ENCODE peak calls at places on chromosomes 16 and 17, in eight cellular contexts. One of them, this sample, is unnamed.

GRCh38 chr17:78873519-78874340 is 29.3 kb downstream of the CEP295NL start:
- DNase-seq in astrocyte of the spinal cord: peak; percentile 82
- DNase-seq in lung: no peak
- DNase-seq in activated CD4-positive, alpha-beta T cell treated with anti-CD3 and anti-CD28 coated beads, Interleukin-2, amount 10 ng/mL, durations not matched to agents 24 days and 14 days: no peak
- DNase-seq in amygdala: peak; percentile 50
- DNase-seq in BE2C: no peak
- DNase-seq in HFF-Myc: peak; percentile 56
- DNase-seq in Ammon's horn: peak; percentile 84
- DNase-seq in this sample: no peak

GRCh38 chr17:50355701-50356341 is 9.9 kb downstream of the XYLT2 start:
- DNase-seq in astrocyte of the spinal cord: no peak
- DNase-seq in lung: no peak
- DNase-seq in activated CD4-positive, alpha-beta T cell treated with anti-CD3 and anti-CD28 coated beads, Interleukin-2, amount 10 ng/mL, durations not matched to agents 24 days and 14 days: no peak
- DNase-seq in amygdala: no peak
- DNase-seq in BE2C: no peak
- DNase-seq in HFF-Myc: no peak
- DNase-seq in Ammon's horn: no peak
- DNase-seq in this sample: no peak

GRCh38 chr16:609984-610383 is 20.1 kb downstream of the RAB40C start:
- DNase-seq in astrocyte of the spinal cord: no peak
- DNase-seq in lung: no peak
- DNase-seq in activated CD4-positive, alpha-beta T cell treated with anti-CD3 and anti-CD28 coated beads, Interleukin-2, amount 10 ng/mL, durations not matched to agents 24 days and 14 days: no peak
- DNase-seq in amygdala: no peak
- DNase-seq in BE2C: no peak
- DNase-seq in HFF-Myc: no peak
- DNase-seq in Ammon's horn: no peak
- DNase-seq in this sample: no peak

GRCh38 chr16:14955546-14956231 is 18.4 kb downstream of the NPIPA1 start:
- DNase-seq in astrocyte of the spinal cord: no peak
- DNase-seq in lung: no peak
- DNase-seq in activated CD4-positive, alpha-beta T cell treated with anti-CD3 and anti-CD28 coated beads, Interleukin-2, amount 10 ng/mL, durations not matched to agents 24 days and 14 days: no peak
- DNase-seq in amygdala: no peak
- DNase-seq in BE2C: no peak
- DNase-seq in HFF-Myc: no peak
- DNase-seq in Ammon's horn: no peak
- DNase-seq in this sample: no peak

GRCh38 chr16:87765473-87765775 is 362 bp downstream of the KLHDC4 start:
- DNase-seq in astrocyte of the spinal cord: no peak
- DNase-seq in lung: no peak
- DNase-seq in activated CD4-positive, alpha-beta T cell treated with anti-CD3 and anti-CD28 coated beads, Interleukin-2, amount 10 ng/mL, durations not matched to agents 24 days and 14 days: peak; percentile 80
- DNase-seq in amygdala: no peak
- DNase-seq in BE2C: no peak
- DNase-seq in HFF-Myc: no peak
- DNase-seq in Ammon's horn: no peak
- DNase-seq in this sample: no peak

GRCh38 chr16:3696425-3697218 is 20.7 kb downstream of the TRAP1 start:
- DNase-seq in astrocyte of the spinal cord: peak; percentile 66
- DNase-seq in lung: no peak
- DNase-seq in activated CD4-positive, alpha-beta T cell treated with anti-CD3 and anti-CD28 coated beads, Interleukin-2, amount 10 ng/mL, durations not matched to agents 24 days and 14 days: no peak
- DNase-seq in amygdala: no peak
- DNase-seq in BE2C: no peak
- DNase-seq in HFF-Myc: peak; percentile 74
- DNase-seq in Ammon's horn: no peak
- DNase-seq in this sample: no peak

GRCh38 chr17:77530591-77530990 is 389.8 kb downstream of the SEC14L1 start:
- DNase-seq in astrocyte of the spinal cord: no peak
- DNase-seq in lung: no peak
- DNase-seq in activated CD4-positive, alpha-beta T cell treated with anti-CD3 and anti-CD28 coated beads, Interleukin-2, amount 10 ng/mL, durations not matched to agents 24 days and 14 days: no peak
- DNase-seq in amygdala: no peak
- DNase-seq in BE2C: no peak
- DNase-seq in HFF-Myc: no peak
- DNase-seq in Ammon's horn: no peak
- DNase-seq in this sample: no peak

GRCh38 chr17:36675786-36676185 is 74.4 kb downstream of the MRM1 start:
- DNase-seq in astrocyte of the spinal cord: no peak
- DNase-seq in lung: no peak
- DNase-seq in activated CD4-positive, alpha-beta T cell treated with anti-CD3 and anti-CD28 coated beads, Interleukin-2, amount 10 ng/mL, durations not matched to agents 24 days and 14 days: peak; percentile 78
- DNase-seq in amygdala: no peak
- DNase-seq in BE2C: no peak
- DNase-seq in HFF-Myc: no peak
- DNase-seq in Ammon's horn: no peak
- DNase-seq in this sample: no peak

GRCh38 chr16:25073849-25074248 is 37.7 kb upstream of the LCMT1 start:
- DNase-seq in astrocyte of the spinal cord: no peak
- DNase-seq in lung: no peak
- DNase-seq in activated CD4-positive, alpha-beta T cell treated with anti-CD3 and anti-CD28 coated beads, Interleukin-2, amount 10 ng/mL, durations not matched to agents 24 days and 14 days: no peak
- DNase-seq in amygdala: no peak
- DNase-seq in BE2C: no peak
- DNase-seq in HFF-Myc: no peak
- DNase-seq in Ammon's horn: no peak
- DNase-seq in this sample: no peak

GRCh38 chr17:49664706-49665211 is 13.1 kb downstream of the SPOP start:
- DNase-seq in astrocyte of the spinal cord: no peak
- DNase-seq in lung: no peak
- DNase-seq in activated CD4-positive, alpha-beta T cell treated with anti-CD3 and anti-CD28 coated beads, Interleukin-2, amount 10 ng/mL, durations not matched to agents 24 days and 14 days: no peak
- DNase-seq in amygdala: no peak
- DNase-seq in BE2C: no peak
- DNase-seq in HFF-Myc: no peak
- DNase-seq in Ammon's horn: no peak
- DNase-seq in this sample: no peak

GRCh38 chr16:66515543-66516171 is 34.3 kb downstream of the TK2 start:
- DNase-seq in astrocyte of the spinal cord: peak; percentile 69
- DNase-seq in lung: no peak
- DNase-seq in activated CD4-positive, alpha-beta T cell treated with anti-CD3 and anti-CD28 coated beads, Interleukin-2, amount 10 ng/mL, durations not matched to agents 24 days and 14 days: peak; percentile 78
- DNase-seq in amygdala: no peak
- DNase-seq in BE2C: no peak
- DNase-seq in HFF-Myc: no peak
- DNase-seq in Ammon's horn: peak; percentile 57
- DNase-seq in this sample: no peak

GRCh38 chr16:68713430-68713829 is 23.7 kb upstream of the CDH1 start:
- DNase-seq in astrocyte of the spinal cord: no peak
- DNase-seq in lung: no peak
- DNase-seq in activated CD4-positive, alpha-beta T cell treated with anti-CD3 and anti-CD28 coated beads, Interleukin-2, amount 10 ng/mL, durations not matched to agents 24 days and 14 days: no peak
- DNase-seq in amygdala: no peak
- DNase-seq in BE2C: no peak
- DNase-seq in HFF-Myc: no peak
- DNase-seq in Ammon's horn: no peak
- DNase-seq in this sample: no peak

GRCh38 chr17:17840751-17841591 is 4.2 kb upstream of the SREBF1 start:
- DNase-seq in astrocyte of the spinal cord: peak; percentile 50
- DNase-seq in lung: no peak
- DNase-seq in activated CD4-positive, alpha-beta T cell treated with anti-CD3 and anti-CD28 coated beads, Interleukin-2, amount 10 ng/mL, durations not matched to agents 24 days and 14 days: peak; percentile 71
- DNase-seq in amygdala: peak; percentile 54
- DNase-seq in BE2C: no peak
- DNase-seq in HFF-Myc: no peak
- DNase-seq in Ammon's horn: peak; percentile 81
- DNase-seq in this sample: no peak

GRCh38 chr17:58006563-58006923 is 503 bp downstream of the SRSF1 start:
- DNase-seq in astrocyte of the spinal cord: peak; percentile 73
- DNase-seq in lung: peak; percentile 78
- DNase-seq in activated CD4-positive, alpha-beta T cell treated with anti-CD3 and anti-CD28 coated beads, Interleukin-2, amount 10 ng/mL, durations not matched to agents 24 days and 14 days: peak; percentile 87
- DNase-seq in amygdala: peak; percentile 41
- DNase-seq in BE2C: peak; percentile 90
- DNase-seq in HFF-Myc: no peak
- DNase-seq in Ammon's horn: peak; percentile 78
- DNase-seq in this sample: peak; percentile 20

GRCh38 chr16:85316321-85316919 is 204.1 kb upstream of the CIBAR2 start:
- DNase-seq in astrocyte of the spinal cord: peak; percentile 43
- DNase-seq in lung: peak; percentile 55
- DNase-seq in activated CD4-positive, alpha-beta T cell treated with anti-CD3 and anti-CD28 coated beads, Interleukin-2, amount 10 ng/mL, durations not matched to agents 24 days and 14 days: peak; percentile 85
- DNase-seq in amygdala: no peak
- DNase-seq in BE2C: peak; percentile 86
- DNase-seq in HFF-Myc: no peak
- DNase-seq in Ammon's horn: peak; percentile 86
- DNase-seq in this sample: peak; percentile 50

GRCh38 chr17:80786470-80786869 is 205.2 kb upstream of the CHMP6 start:
- DNase-seq in astrocyte of the spinal cord: no peak
- DNase-seq in lung: no peak
- DNase-seq in activated CD4-positive, alpha-beta T cell treated with anti-CD3 and anti-CD28 coated beads, Interleukin-2, amount 10 ng/mL, durations not matched to agents 24 days and 14 days: no peak
- DNase-seq in amygdala: no peak
- DNase-seq in BE2C: no peak
- DNase-seq in HFF-Myc: no peak
- DNase-seq in Ammon's horn: no peak
- DNase-seq in this sample: no peak

GRCh38 chr16:28931801-28932225 is at the start of gene CD19:
- DNase-seq in astrocyte of the spinal cord: no peak
- DNase-seq in lung: no peak
- DNase-seq in activated CD4-positive, alpha-beta T cell treated with anti-CD3 and anti-CD28 coated beads, Interleukin-2, amount 10 ng/mL, durations not matched to agents 24 days and 14 days: no peak
- DNase-seq in amygdala: no peak
- DNase-seq in BE2C: no peak
- DNase-seq in HFF-Myc: no peak
- DNase-seq in Ammon's horn: no peak
- DNase-seq in this sample: no peak

GRCh38 chr16:85051710-85052082 is 24.1 kb downstream of the KIAA0513 start:
- DNase-seq in astrocyte of the spinal cord: no peak
- DNase-seq in lung: no peak
- DNase-seq in activated CD4-positive, alpha-beta T cell treated with anti-CD3 and anti-CD28 coated beads, Interleukin-2, amount 10 ng/mL, durations not matched to agents 24 days and 14 days: no peak
- DNase-seq in amygdala: no peak
- DNase-seq in BE2C: no peak
- DNase-seq in HFF-Myc: no peak
- DNase-seq in Ammon's horn: no peak
- DNase-seq in this sample: no peak